ENCODE peak calls at places on chromosomes 1 and 21, in nine cellular contexts. T is astrocyte of the cerebellum; S is IMR-90; I is activated CD4-positive, alpha-beta T cell treated with anti-CD3 and anti-CD28 coated beads, Interleukin-2, amount 10 ng/mL, durations not matched to agents 7 days and 5 days; E is ELF-1; J is tibial artery; D is T-helper 9 cell; B is activated T-cell treated with anti-CD3 and anti-CD28 coated beads for 1 hour; R is RWPE1. F is an unnamed sample.
A peak's percentile ranks its signal among the peaks of the same experiment; 100 is the strongest.

GRCh38 chr1:19799233-19799876 is 361 bp downstream of the TMCO4 start:
- DNase-seq in T (no peak), S (peak; percentile 37), I (peak; percentile 68), E (no peak), J (peak; percentile 83), D (peak; percentile 31), B (peak; percentile 36), R (peak; percentile 48), F (peak; percentile 79)

GRCh38 chr21:33640697-33641338 is 723 bp downstream of the CRYZL1 start:
- DNase-seq in T (no peak), S (peak; percentile 22), I (peak; percentile 14), E (no peak), J (no peak), D (no peak), B (no peak), R (peak; percentile 34), F (no peak)

GRCh38 chr1:152967201-152967600 is 3.2 kb upstream of the SPRR4 start:
- DNase-seq in T (no peak), S (no peak), I (no peak), E (no peak), J (no peak), D (no peak), B (no peak), R (peak; percentile 80), F (peak; percentile 10)

GRCh38 chr1:15678578-15678977 is 5.5 kb upstream of the PLEKHM2 start:
- DNase-seq in T (no peak), S (peak; percentile 81), I (no peak), E (peak; percentile 82), J (no peak), D (no peak), B (no peak), R (peak; percentile 60), F (peak; percentile 54)

GRCh38 chr1:29133861-29134694 is 10.4 kb upstream of the TMEM200B start:
- DNase-seq in T (no peak), S (no peak), I (no peak), E (no peak), J (no peak), D (no peak), B (no peak), R (no peak), F (no peak)

GRCh38 chr1:243471026-243471685 is 215.3 kb downstream of the SDCCAG8 start:
- DNase-seq in T (no peak), S (no peak), I (no peak), E (peak; percentile 64), J (no peak), D (no peak), B (no peak), R (no peak), F (no peak)

GRCh38 chr1:62299426-62300200 is 19.6 kb downstream of the KANK4 start:
- DNase-seq in T (peak; percentile 27), S (no peak), I (no peak), E (no peak), J (no peak), D (no peak), B (no peak), R (no peak), F (no peak)

GRCh38 chr1:43705982-43706597 is 1.2 kb upstream of the ST3GAL3 start:
- DNase-seq in T (no peak), S (no peak), I (no peak), E (no peak), J (no peak), D (no peak), B (no peak), R (no peak), F (no peak)

F was measured in LoVo.